ENCODE peak calls at places on chromosomes 4 and X, in six cellular contexts. M, K, P, Z, Q and L are unnamed samples.

GRCh38 chr4:71239365-71239764 is 99.5 kb upstream of the SLC4A4 start:
- ATAC-seq in K (peak), Z (no peak), P (peak), Q (no peak), M (no peak), L (peak)

GRCh38 chr4:48329976-48330375 is 11.4 kb upstream of the SLAIN2 start:
- ATAC-seq in P (peak), K (peak), Q (peak), Z (peak), M (no peak), L (peak)

GRCh38 chr4:168667936-168668335 is 171.1 kb downstream of the PALLD start:
- ATAC-seq in K (no peak), Q (no peak), P (no peak), Z (no peak), M (no peak), L (no peak)

GRCh38 chr4:104938624-104939023 is 208.1 kb upstream of the TET2 start:
- ATAC-seq in K (no peak), Q (no peak), Z (no peak), P (no peak), M (no peak), L (no peak)

GRCh38 chrX:96407501-96407900 is 277.1 kb upstream of the DIAPH2 start:
- ATAC-seq in M (no peak), P (no peak), Z (no peak), K (no peak), Q (peak), L (no peak)

GRCh38 chr4:3368334-3368733 is 73.4 kb upstream of the HGFAC start:
- ATAC-seq in P (no peak), K (no peak), Z (no peak), M (no peak), Q (no peak), L (no peak)

GRCh38 chr4:87807402-87807801 is 8.0 kb downstream of the IBSP start:
- ATAC-seq in K (no peak), P (no peak), Z (no peak), Q (no peak), M (no peak), L (no peak)

GRCh38 chrX:68746988-68747387 is 81.8 kb upstream of the EFNB1 start:
- ATAC-seq in M (no peak), Z (no peak), Q (no peak), K (no peak), P (no peak), L (no peak)

GRCh38 chr4:182862921-182863320 is 54.3 kb downstream of the DCTD start:
- ATAC-seq in Z (no peak), K (peak), P (no peak), M (no peak), Q (peak), L (peak)

GRCh38 chr4:184851200-184851541 is 25.4 kb upstream of the ACSL1 start:
- ATAC-seq in P (peak), Q (peak), K (no peak), M (no peak), Z (peak), L (peak)

GRCh38 chr4:85979276-85979675 is 380.6 kb downstream of the MAPK10 start:
- ATAC-seq in M (no peak), Z (no peak), P (no peak), Q (no peak), K (no peak), L (no peak)

GRCh38 chr4:119228406-119228805 is 15.9 kb downstream of the USP53 start:
- ATAC-seq in K (no peak), M (no peak), Q (no peak), P (peak), Z (peak), L (no peak)

GRCh38 chr4:57220734-57221133 is 110.5 kb upstream of the IGFBP7 start:
- ATAC-seq in M (no peak), K (no peak), Q (no peak), Z (no peak), P (no peak), L (peak)

GRCh38 chr4:102809190-102809589 is 18.2 kb downstream of the UBE2D3 start:
- ATAC-seq in M (no peak), K (no peak), Z (peak), P (peak), Q (peak), L (peak)

GRCh38 chr4:14787894-14788293 is 214.4 kb upstream of the CPEB2 start:
- ATAC-seq in P (no peak), M (no peak), Z (no peak), K (no peak), Q (peak), L (peak)

GRCh38 chr4:67451464-67451863 is 93.8 kb downstream of the CENPC start:
- ATAC-seq in M (peak), K (peak), P (no peak), Q (no peak), Z (no peak), L (peak)

GRCh38 chrX:3252744-3253143 is 93.7 kb downstream of the MXRA5 start:
- ATAC-seq in K (no peak), Q (peak), Z (no peak), M (no peak), P (no peak), L (no peak)

GRCh38 chr4:37762294-37763163 is 64.0 kb upstream of the PGM2 start:
- ATAC-seq in P (no peak), K (peak), Z (no peak), Q (no peak), M (peak), L (peak)

GRCh38 chrX:5979338-5979737 is 249.3 kb downstream of the NLGN4X start:
- ATAC-seq in Q (no peak), K (peak), Z (no peak), P (no peak), M (no peak), L (no peak)

GRCh38 chrX:130933358-130933757 is 30.3 kb upstream of the ENOX2 start:
- ATAC-seq in M (no peak), Z (no peak), P (no peak), K (no peak), Q (no peak), L (no peak)

GRCh38 chrX:33906971-33907370 is 225.1 kb downstream of the FAM47A start:
- ATAC-seq in P (no peak), Z (no peak), Q (no peak), M (no peak), K (no peak), L (no peak)

GRCh38 chr4:145207934-145208333 is 27.5 kb upstream of the OTUD4 start:
- ATAC-seq in Z (no peak), M (no peak), P (no peak), K (peak), Q (no peak), L (no peak)

GRCh38 chrX:11648705-11649519 is 16.8 kb downstream of the ARHGAP6 start:
- ATAC-seq in Q (no peak), K (peak), M (no peak), P (peak), Z (peak), L (no peak)

GRCh38 chr4:123435246-123436113 is 38.9 kb downstream of the SPRY1 start:
- ATAC-seq in M (no peak), Q (no peak), Z (no peak), K (no peak), P (no peak), L (no peak)

GRCh38 chr4:139764192-139764591 is 98.6 kb downstream of the MGST2 start:
- ATAC-seq in P (no peak), M (no peak), K (no peak), Z (no peak), Q (peak), L (no peak)

GRCh38 chr4:186258216-186258811 is 7.7 kb upstream of the F11 start:
- ATAC-seq in P (no peak), M (no peak), Q (no peak), K (no peak), Z (no peak), L (no peak)

GRCh38 chrX:71618303-71618721 is at the start of gene CXCR3:
- ATAC-seq in K (no peak), M (no peak), P (peak), Z (peak), Q (peak), L (no peak)

GRCh38 chrX:41604154-41604553 is 84.6 kb upstream of the GPR34 start:
- ATAC-seq in Q (no peak), P (no peak), Z (no peak), M (no peak), K (no peak), L (no peak)

GRCh38 chr4:74235135-74235534 is 73.1 kb upstream of the EPGN start:
- ATAC-seq in P (no peak), Q (no peak), M (peak), K (no peak), Z (no peak), L (no peak)

GRCh38 chrX:48468693-48469691 is 1.1 kb downstream of the SLC38A5 start:
- ATAC-seq in P (peak), M (peak), Z (peak), K (no peak), Q (no peak), L (no peak)

GRCh38 chrX:42602136-42602535 is 175.8 kb downstream of the PPP1R2C start:
- ATAC-seq in K (no peak), Q (peak), Z (no peak), M (no peak), P (no peak), L (no peak)